ENCODE peak calls at places on chromosomes 16 and 17, in ten cellular contexts. G is AG04450; K is CD4-positive, alpha-beta T cell; N is neuronal stem cell; U is CD8-positive, alpha-beta memory T cell; J is stomach; X is CD8-positive, alpha-beta T cell; O is heart right ventricle; V is effector memory CD4-positive, alpha-beta T cell; C is Panc1. A is an unnamed sample.

GRCh38 chr17:47219621-47220475 is 10.7 kb downstream of the MYL4 start:
- DNase-seq in O (no peak), K (no peak), X (no peak), C (no peak), N (no peak), J (no peak), G (no peak), U (no peak), V (no peak), A (no peak)

GRCh38 chr17:63842173-63842539 is 329 bp downstream of the SMARCD2 start:
- DNase-seq in N (no peak), X (peak; percentile 38), U (no peak), G (no peak), C (no peak), J (peak; percentile 33), O (peak; percentile 51), V (no peak), K (no peak), A (no peak)

GRCh38 chr16:22091721-22092120 is 620 bp upstream of the VWA3A start:
- DNase-seq in N (no peak), K (no peak), C (no peak), X (no peak), J (no peak), G (no peak), U (no peak), V (no peak), O (no peak), A (no peak)

GRCh38 chr17:15913826-15914225 is 31.1 kb upstream of the ADORA2B start:
- DNase-seq in O (no peak), J (no peak), N (no peak), U (no peak), C (no peak), V (no peak), X (no peak), G (no peak), K (no peak), A (no peak)

GRCh38 chr17:51035436-51035835 is 85.2 kb downstream of the SPAG9 start:
- DNase-seq in N (peak; percentile 39), J (no peak), U (no peak), X (no peak), O (no peak), C (no peak), K (no peak), V (no peak), G (peak; percentile 67), A (peak; percentile 69)

GRCh38 chr16:51045186-51045585 is 105.9 kb downstream of the SALL1 start:
- DNase-seq in O (no peak), U (no peak), G (no peak), J (no peak), X (no peak), V (no peak), C (no peak), N (no peak), K (no peak), A (no peak)

GRCh38 chr17:61641084-61641483 is 50.1 kb upstream of the NACA2 start:
- DNase-seq in C (no peak), V (no peak), O (no peak), X (no peak), N (no peak), G (no peak), U (no peak), J (no peak), K (no peak), A (no peak)

GRCh38 chr17:66720027-66720426 is 114.9 kb upstream of the CACNG5 start:
- DNase-seq in J (no peak), U (no peak), X (no peak), V (no peak), K (no peak), N (no peak), O (no peak), G (no peak), C (no peak), A (no peak)

GRCh38 chr16:4306439-4307214 is 9.2 kb upstream of the GLIS2 start:
- DNase-seq in O (no peak), J (no peak), N (no peak), U (peak; percentile 54), C (no peak), V (peak; percentile 53), K (peak; percentile 54), X (peak; percentile 59), G (no peak), A (no peak)

GRCh38 chr16:89291355-89291754 is 73.9 kb downstream of the ZNF778 start:
- DNase-seq in O (no peak), J (no peak), X (no peak), G (no peak), V (no peak), K (no peak), U (no peak), C (no peak), N (no peak), A (no peak)

GRCh38 chr16:85659805-85660511 is 28.8 kb downstream of the GINS2 start:
- DNase-seq in X (peak; percentile 64), J (peak; percentile 70), V (no peak), K (peak; percentile 50), C (peak; percentile 18), U (peak; percentile 44), G (no peak), N (peak; percentile 68), O (peak; percentile 76), A (no peak)

GRCh38 chr16:84667600-84668309 is 19.4 kb downstream of the KLHL36 start:
- DNase-seq in V (no peak), C (no peak), X (no peak), G (no peak), K (no peak), N (no peak), J (no peak), U (no peak), O (no peak), A (no peak)

GRCh38 chr16:84555418-84556196 is 51.1 kb upstream of the MEAK7 start:
- DNase-seq in C (no peak), O (no peak), X (no peak), J (no peak), V (no peak), U (no peak), G (no peak), K (no peak), N (no peak), A (no peak)

GRCh38 chr17:76867578-76868175 is 527 bp upstream of the MGAT5B start:
- DNase-seq in N (no peak), U (no peak), C (no peak), V (no peak), O (no peak), K (no peak), G (no peak), X (no peak), J (no peak), A (no peak)

GRCh38 chr16:1010266-1010665 is 28.7 kb downstream of the SOX8 start:
- DNase-seq in X (no peak), C (no peak), O (no peak), J (no peak), V (no peak), N (no peak), K (no peak), U (no peak), G (no peak), A (no peak)
- H3K27ac ChIP-seq in X (no peak overlapping the region), C (no peak overlapping the region), O (no peak overlapping the region), J (no peak overlapping the region), V (no peak overlapping the region), N (no peak overlapping the region), K (no peak overlapping the region), U (no peak overlapping the region), G (no peak overlapping the region), A (no peak overlapping the region)

DNA sequence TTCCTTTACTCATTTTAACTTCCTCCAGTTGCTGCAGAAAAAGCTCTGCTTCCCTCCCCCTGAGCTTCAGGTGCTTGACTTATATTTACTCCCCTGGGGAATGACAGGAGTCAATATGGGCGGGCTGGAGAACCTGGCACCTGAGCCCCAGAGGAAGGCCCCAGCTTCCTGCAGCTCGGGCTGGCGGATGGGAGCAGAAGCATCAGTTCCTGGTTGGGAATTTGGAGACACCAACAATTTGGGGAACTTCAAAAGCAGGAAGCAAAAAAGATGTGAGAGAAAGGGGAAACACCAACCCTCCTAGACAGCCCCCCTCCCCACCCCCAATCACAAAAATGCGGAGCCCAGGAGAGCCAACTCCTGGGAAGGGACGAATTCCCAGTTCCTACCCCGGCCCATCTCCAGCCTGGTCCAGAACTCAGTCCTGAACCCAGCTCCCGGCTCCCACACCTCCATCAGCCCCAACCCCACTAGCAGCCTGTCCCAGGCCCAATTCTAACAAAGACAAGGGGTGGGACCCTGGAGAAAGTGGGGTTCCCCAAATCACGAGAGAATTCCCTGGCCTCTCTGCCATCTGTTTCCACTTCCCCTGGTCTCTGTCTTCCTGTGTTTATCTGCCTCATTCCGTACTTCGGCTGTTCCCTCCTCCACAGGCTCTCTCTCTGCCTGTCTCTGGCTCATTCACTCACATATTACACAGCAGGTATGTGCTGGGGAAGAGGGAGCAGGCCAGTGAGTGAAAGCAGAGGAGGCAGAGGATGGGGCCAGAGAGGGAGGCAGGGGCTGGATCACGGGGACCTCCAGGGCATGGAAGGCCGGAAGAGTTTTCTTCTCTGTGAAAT is 16.2 kb upstream of the ASGR2 start:
- DNase-seq in J (no peak), V (no peak), O (no peak), G (no peak), C (no peak), X (no peak), U (no peak), N (no peak), K (no peak), A (no peak)
- H3K27ac ChIP-seq in J (no peak overlapping the region), V (no peak overlapping the region), O (no peak overlapping the region), G (no peak overlapping the region), C (peak overlapping the region; percentile 29), X (no peak overlapping the region), U (no peak overlapping the region), N (no peak overlapping the region), K (no peak overlapping the region), A (no peak overlapping the region)

GRCh38 chr16:87851601-87852000 is 17.7 kb downstream of the SLC7A5 start:
- DNase-seq in V (no peak), N (no peak), G (no peak), X (no peak), C (no peak), O (no peak), J (no peak), U (no peak), K (no peak), A (no peak)
- H3K27ac ChIP-seq in V (no peak overlapping the region), N (no peak overlapping the region), G (no peak overlapping the region), X (no peak overlapping the region), C (peak overlapping the region; percentile 94), O (no peak overlapping the region), J (peak overlapping the region; percentile 17), U (peak overlapping the region; percentile 82), K (no peak overlapping the region), A (no peak overlapping the region)

GRCh38 chr16:79601978-79602609 is 1.6 kb upstream of the MAF start:
- DNase-seq in N (peak; percentile 91), C (peak; percentile 30), O (peak; percentile 63), X (peak; percentile 83), U (peak; percentile 81), V (peak; percentile 72), K (peak; percentile 71), J (peak; percentile 86), G (peak; percentile 24), A (peak; percentile 37)

GRCh38 chr16:79600636-79601091 is at the start of gene MAF:
- DNase-seq in C (no peak), U (peak; percentile 82), V (peak; percentile 87), N (peak; percentile 87), X (peak; percentile 80), K (peak; percentile 82), J (peak; percentile 95), G (peak; percentile 7), O (peak; percentile 85), A (no peak)

GRCh38 chr16:79599837-79600635 is 501 bp downstream of the MAF start:
- DNase-seq in N (peak; percentile 77), K (peak; percentile 50), G (no peak), J (peak; percentile 72), X (peak; percentile 20), O (peak; percentile 75), C (no peak), U (peak; percentile 46), V (peak; percentile 46), A (no peak)

GRCh38 chr16:79601092-79601977 is 798 bp upstream of the MAF start:
- DNase-seq in U (peak; percentile 22), G (no peak), C (no peak), N (peak; percentile 45), X (peak; percentile 30), V (no peak), J (peak; percentile 72), O (peak; percentile 55), K (peak; percentile 28), A (no peak)

GRCh38 chr16:79602615-79603014 is 2.1 kb upstream of the MAF start:
- DNase-seq in O (no peak), V (no peak), G (no peak), X (no peak), K (no peak), N (no peak), U (no peak), C (no peak), J (no peak), A (no peak)
- H3K27ac ChIP-seq in O (peak overlapping the region; percentile 18), V (peak overlapping the region; percentile 71), G (no peak overlapping the region), X (no peak overlapping the region), K (no peak overlapping the region), N (no peak overlapping the region), U (no peak overlapping the region), C (no peak overlapping the region), J (peak overlapping the region; percentile 3), A (no peak overlapping the region)

A was measured in SK-N-MC.